ENCODE peak calls at places on chromosomes 16 and 17, in nine cellular contexts. J is lower leg skin, O is heart right ventricle, Z is brain microvascular endothelial cell, H is left lung, N is hepatocyte, B is Caco-2, K is psoas muscle, V is AG10803. E is an unnamed sample.

GRCh38 chr16:27444015-27444414 is 42.0 kb downstream of the IL21R start:
- DNase-seq in K (no peak), V (peak), J (no peak), O (no peak), N (no peak), Z (peak), H (peak), B (no peak), E (no peak)

GRCh38 chr17:73492802-73493139 is 151.5 kb downstream of the SDK2 start:
- DNase-seq in K (no peak), V (no peak), O (no peak), J (no peak), H (no peak), B (no peak), Z (no peak), N (no peak), E (no peak)

GRCh38 chr17:63240106-63240505 is 206.0 kb downstream of the CYB561 start:
- DNase-seq in N (no peak), Z (no peak), V (no peak), O (no peak), J (no peak), K (no peak), B (no peak), H (no peak), E (no peak)

GRCh38 chr16:3713587-3714242 is 3.6 kb downstream of the TRAP1 start:
- DNase-seq in Z (no peak), K (peak), N (no peak), J (no peak), H (no peak), V (no peak), B (no peak), O (no peak), E (no peak)

GRCh38 chr16:81384006-81384405 is 60.6 kb upstream of the CMIP start:
- DNase-seq in B (no peak), H (no peak), O (no peak), K (no peak), J (no peak), Z (no peak), V (peak), N (no peak), E (no peak)

GRCh38 chr16:73713817-73714495 is 582.7 kb upstream of the PSMD7 start:
- DNase-seq in V (peak), J (no peak), B (peak), O (peak), H (no peak), N (peak), Z (peak), K (no peak), E (no peak)

GRCh38 chr17:79776378-79777165 is 1.4 kb upstream of the CBX2 start:
- DNase-seq in N (peak), O (no peak), H (no peak), B (no peak), V (no peak), K (no peak), J (no peak), Z (no peak), E (no peak)

GRCh38 chr16:87219287-87219909 is 97.8 kb downstream of the C16orf95 start:
- DNase-seq in V (no peak), H (no peak), B (no peak), K (no peak), N (no peak), O (no peak), Z (no peak), J (no peak), E (no peak)

GRCh38 chr16:85863384-85863774 is 35.6 kb upstream of the IRF8 start:
- DNase-seq in Z (no peak), O (no peak), H (no peak), K (no peak), B (peak), J (no peak), V (peak), N (no peak), E (no peak)

GRCh38 chr17:29567362-29568330 is 809 bp upstream of the ABHD15 start:
- DNase-seq in B (peak), N (peak), K (peak), Z (peak), V (peak), O (peak), J (peak), H (peak), E (peak)

GRCh38 chr16:88700636-88701482 is 5.3 kb downstream of the RNF166 start:
- DNase-seq in J (peak), Z (peak), V (peak), N (peak), H (peak), B (no peak), K (peak), O (peak), E (peak)

GRCh38 chr16:55203570-55203969 is 120.4 kb upstream of the IRX6 start:
- DNase-seq in V (no peak), K (no peak), O (no peak), N (no peak), B (no peak), J (no peak), H (no peak), Z (no peak), E (no peak)

GRCh38 chr17:40348562-40349476 is 15.7 kb downstream of the GJD3 start:
- DNase-seq in B (no peak), O (peak), K (peak), Z (no peak), H (peak), N (no peak), J (no peak), V (no peak), E (peak)

GRCh38 chr16:48616571-48616970 is 6.6 kb upstream of the N4BP1 start:
- DNase-seq in N (no peak), K (no peak), H (no peak), V (no peak), O (no peak), B (no peak), J (no peak), Z (no peak), E (no peak)

GRCh38 chr17:45833826-45834439 is 10.7 kb upstream of the SPPL2C start:
- DNase-seq in Z (no peak), J (no peak), O (no peak), K (no peak), B (no peak), V (no peak), N (no peak), H (no peak), E (no peak)

GRCh38 chr16:64866026-64866425 is 255.8 kb downstream of the CDH11 start:
- DNase-seq in V (peak), N (no peak), K (no peak), Z (peak), J (no peak), B (no peak), H (no peak), O (no peak), E (no peak)

GRCh38 chr17:47719411-47720152 is 13.5 kb upstream of the TBX21 start:
- DNase-seq in B (no peak), O (no peak), H (no peak), J (no peak), N (no peak), V (peak), K (no peak), Z (peak), E (no peak)

GRCh38 chr16:80932725-80933124 is 74.0 kb downstream of the CMC2 start:
- DNase-seq in Z (peak), B (peak), H (peak), K (peak), V (peak), J (peak), O (peak), N (no peak), E (no peak)

GRCh38 chr17:50634915-50635719 is 436 bp downstream of the ABCC3 start:
- DNase-seq in N (no peak), K (no peak), J (no peak), V (no peak), H (no peak), O (no peak), B (peak), Z (no peak), E (no peak)

GRCh38 chr16:68762996-68763756 is 26.1 kb downstream of the CDH1 start:
- DNase-seq in J (no peak), H (no peak), Z (no peak), V (peak), N (no peak), B (no peak), O (no peak), K (no peak), E (no peak)

GRCh38 chr16:31085873-31086628 is 2.7 kb downstream of the PRSS53 start:
- DNase-seq in B (no peak), Z (no peak), K (peak), J (no peak), O (no peak), H (no peak), V (no peak), N (peak), E (no peak)

GRCh38 chr17:64282753-64283080 is 19.7 kb upstream of the TEX2 start:
- DNase-seq in N (no peak), O (no peak), K (no peak), V (no peak), H (no peak), Z (no peak), B (no peak), J (no peak), E (no peak)

GRCh38 chr17:43356999-43357398 is 41.8 kb upstream of the ARL4D start:
- DNase-seq in K (peak), Z (peak), N (no peak), O (no peak), H (no peak), B (no peak), V (peak), J (no peak), E (no peak)

GRCh38 chr17:2275722-2276121 is 27.9 kb downstream of the SMG6 start:
- DNase-seq in O (no peak), V (no peak), J (no peak), K (no peak), N (no peak), Z (no peak), H (no peak), B (no peak), E (no peak)

GRCh38 chr17:62179525-62180161 is 114.6 kb upstream of the MED13 start:
- DNase-seq in N (peak), H (no peak), J (no peak), O (no peak), Z (peak), K (no peak), B (peak), V (peak), E (no peak)

GRCh38 chr17:50270430-50271172 is 3.7 kb upstream of the TMEM92 start:
- DNase-seq in J (no peak), O (no peak), Z (peak), V (peak), K (no peak), H (peak), B (no peak), N (peak), E (peak)

GRCh38 chr17:31738067-31738466 is 121.0 kb downstream of the COPRS start:
- DNase-seq in V (no peak), Z (no peak), J (no peak), N (no peak), B (no peak), K (no peak), H (no peak), O (no peak), E (no peak)

GRCh38 chr17:65046236-65046635 is 10.3 kb downstream of the GNA13 start:
- DNase-seq in O (no peak), N (no peak), H (no peak), Z (no peak), V (no peak), B (no peak), J (no peak), K (no peak), E (no peak)

GRCh38 chr16:88047462-88047861 is 96.2 kb downstream of the BANP start:
- DNase-seq in J (no peak), O (no peak), K (no peak), H (no peak), N (no peak), Z (no peak), B (no peak), V (no peak), E (no peak)

GRCh38 chr17:78409191-78409621 is 30.8 kb downstream of the PGS1 start:
- DNase-seq in H (peak), O (no peak), B (peak), J (no peak), Z (no peak), N (peak), V (no peak), K (no peak), E (peak)

GRCh38 chr16:89018605-89019158 is 41.7 kb upstream of the CBFA2T3 start:
- DNase-seq in Z (no peak), K (peak), N (no peak), B (no peak), V (peak), J (no peak), H (no peak), O (no peak), E (no peak)

GRCh38 chr16:5323284-5323683 is 225.7 kb upstream of the EEF2KMT start:
- DNase-seq in J (no peak), Z (no peak), H (no peak), V (no peak), K (no peak), N (no peak), O (no peak), B (no peak), E (no peak)

GRCh38 chr17:61117983-61118382 is 281.7 kb upstream of the TBX2 start:
- DNase-seq in J (no peak), K (no peak), V (no peak), N (no peak), O (no peak), Z (no peak), B (no peak), H (no peak), E (no peak)

GRCh38 chr17:76076765-76077581 is 2.0 kb upstream of the ZACN start:
- DNase-seq in K (peak), Z (no peak), H (no peak), J (no peak), N (no peak), B (no peak), V (no peak), O (no peak), E (peak)

GRCh38 chr17:80870401-80870800 is 121.2 kb upstream of the CHMP6 start:
- DNase-seq in J (no peak), N (no peak), Z (peak), K (peak), O (no peak), V (no peak), H (peak), B (no peak), E (no peak)

GRCh38 chr16:74973304-74973703 is 11.6 kb downstream of the WDR59 start:
- DNase-seq in N (no peak), V (no peak), K (no peak), O (no peak), J (no peak), B (no peak), Z (no peak), H (no peak), E (no peak)
- H3K4me3 ChIP-seq in N (no peak), V (no peak), K (no peak), O (no peak), J (no peak), B (no peak), Z (no peak), H (no peak), E (no peak)

GRCh38 chr17:36600477-36600876 is 906 bp upstream of the MRM1 start:
- DNase-seq in K (no peak), N (no peak), Z (no peak), B (no peak), H (no peak), V (no peak), O (no peak), J (no peak), E (peak)
- H3K4me3 ChIP-seq in K (peak), N (no peak), Z (peak), B (peak), H (peak), V (peak), O (no peak), J (no peak), E (peak)

DNA sequence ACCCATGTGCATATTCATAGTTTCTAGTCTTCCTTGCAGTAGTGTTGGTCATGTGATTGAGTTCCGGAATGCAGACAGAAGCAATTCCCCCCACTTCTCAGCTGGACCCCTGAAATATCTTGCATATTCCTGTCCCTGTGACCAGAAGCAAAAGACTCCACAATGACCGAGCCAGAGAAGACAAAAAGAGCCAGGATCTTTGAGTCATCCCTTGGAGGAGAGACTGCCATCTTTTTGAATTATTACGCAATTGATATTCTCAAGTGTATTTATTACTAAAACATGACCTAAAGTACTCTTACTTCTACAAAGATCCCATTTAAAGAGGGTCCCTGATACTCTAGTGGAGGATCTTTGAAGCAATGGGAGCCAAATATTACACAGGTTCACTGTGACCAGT is 43.5 kb downstream of the SOX9 start:
- DNase-seq in O (no peak), Z (no peak), J (no peak), N (no peak), V (no peak), K (no peak), B (no peak), H (no peak), E (no peak)
- H3K4me3 ChIP-seq in O (no peak), Z (no peak), J (no peak), N (no peak), V (no peak), K (no peak), B (no peak), H (no peak), E (no peak)

DNA sequence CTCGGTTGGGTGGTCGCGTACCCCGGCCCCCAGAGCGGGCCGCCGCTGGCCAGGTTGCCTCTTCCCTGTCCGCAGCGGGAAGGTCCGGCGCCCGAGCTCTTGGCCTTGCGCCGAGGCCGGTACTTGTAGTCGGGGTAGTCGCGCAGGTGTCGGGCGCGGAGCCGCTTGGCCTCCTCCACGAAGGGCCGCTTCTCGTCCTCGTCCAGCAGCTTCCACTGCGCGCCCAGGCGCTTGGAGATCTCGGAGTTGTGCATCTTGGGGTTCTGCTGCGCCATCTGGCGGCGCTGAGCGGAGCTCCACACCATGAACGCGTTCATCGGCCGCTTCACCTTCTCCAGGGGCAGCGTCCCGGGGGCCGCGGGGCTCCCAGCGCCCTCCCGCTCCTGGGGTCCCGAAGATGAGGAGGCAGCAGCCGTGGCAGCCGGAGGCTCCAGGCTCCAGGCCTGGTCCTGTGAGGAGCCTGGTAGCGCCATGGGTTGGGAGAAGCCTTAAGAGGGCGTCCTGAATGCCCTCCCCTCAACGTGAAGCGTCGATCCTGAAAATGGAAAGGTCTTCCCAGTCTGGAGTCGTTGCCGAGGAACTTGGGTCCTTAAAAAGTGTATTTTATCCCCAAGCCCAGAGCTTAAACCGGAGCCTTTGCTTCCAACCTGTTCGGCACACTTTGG is 558 bp downstream of the SOX15 start:
- DNase-seq in J (peak), K (peak), B (no peak), V (peak), N (peak), H (peak), Z (peak), O (peak), E (peak)
- H3K4me3 ChIP-seq in J (peak), K (peak), B (no peak), V (peak), N (no peak), H (no peak), Z (peak), O (peak), E (peak)

GRCh38 chr17:15966183-15966878 is 21.4 kb downstream of the ADORA2B start:
- DNase-seq in B (peak), Z (no peak), V (no peak), N (peak), H (peak), O (no peak), J (no peak), K (no peak), E (peak)
- H3K4me3 ChIP-seq in B (no peak), Z (no peak), V (no peak), N (no peak), H (no peak), O (no peak), J (no peak), K (no peak), E (no peak)

GRCh38 chr16:53503270-53503911 is 382 bp upstream of the AKTIP start:
- DNase-seq in N (peak), K (peak), O (peak), Z (peak), B (peak), V (peak), H (peak), J (peak), E (peak)

GRCh38 chr16:53504665-53505064 is 1.7 kb upstream of the AKTIP start:
- DNase-seq in K (peak), Z (peak), N (no peak), O (no peak), H (no peak), B (no peak), V (peak), J (peak), E (no peak)

GRCh38 chr16:53502331-53503269 is at the start of gene AKTIP:
- DNase-seq in O (no peak), V (peak), B (peak), J (no peak), K (peak), H (peak), Z (peak), N (peak), E (peak)

GRCh38 chr16:53506254-53506653 is 3.2 kb upstream of the AKTIP start:
- DNase-seq in Z (no peak), N (no peak), V (no peak), B (no peak), K (no peak), O (no peak), J (no peak), H (no peak), E (no peak)

GRCh38 chr16:53504161-53504663 is 1.2 kb upstream of the AKTIP start:
- DNase-seq in H (peak), K (peak), B (peak), N (peak), O (peak), V (peak), J (peak), Z (peak), E (peak)
- H3K4me3 ChIP-seq in H (peak), K (peak), B (peak), N (no peak), O (peak), V (peak), J (no peak), Z (peak), E (peak)

DNA sequence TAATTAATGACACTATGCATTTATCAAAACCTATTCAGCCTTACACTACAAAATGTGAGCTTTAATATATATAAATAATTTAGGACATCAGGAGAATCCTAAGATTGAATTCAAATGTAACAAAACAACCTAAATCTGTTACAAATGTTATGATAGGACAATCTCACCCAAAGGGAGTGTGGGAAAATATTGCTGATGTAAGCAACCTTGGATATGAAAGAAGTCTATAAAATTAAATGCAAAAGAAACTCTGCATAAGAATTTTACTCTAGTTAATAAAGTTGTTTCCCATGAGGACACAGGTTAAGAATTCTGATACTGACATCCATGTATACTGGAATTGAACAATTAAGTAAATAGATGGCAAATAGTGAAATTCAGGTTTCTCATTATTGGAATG is 424.5 kb upstream of the MON1B start:
- DNase-seq in Z (no peak), K (no peak), V (no peak), B (no peak), O (no peak), H (no peak), N (no peak), J (no peak), E (no peak)
- H3K4me3 ChIP-seq in Z (no peak), K (no peak), V (no peak), B (no peak), O (no peak), H (no peak), N (no peak), J (no peak), E (no peak)

DNA sequence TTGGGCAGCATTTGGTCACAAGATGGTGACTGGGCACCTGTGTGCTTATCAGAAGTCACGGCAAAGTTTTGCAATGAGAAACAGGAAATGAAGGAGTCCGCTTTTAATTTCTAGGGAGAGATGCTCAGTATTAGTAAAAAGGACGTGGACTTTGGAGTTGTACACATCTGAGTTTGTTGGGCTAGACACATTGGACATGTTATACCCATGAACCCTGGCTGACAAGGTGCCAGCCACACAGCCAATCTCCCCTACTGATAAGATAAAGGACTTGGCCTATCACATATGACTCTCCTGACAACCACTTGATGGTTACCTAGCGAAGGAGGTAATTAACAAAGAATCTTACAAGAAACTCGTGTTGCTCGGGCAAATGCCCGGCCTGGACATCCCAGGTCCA is 47.3 kb upstream of the LYRM9 start:
- DNase-seq in K (no peak), J (no peak), V (no peak), O (no peak), Z (no peak), N (peak), B (no peak), H (no peak), E (no peak)
- H3K4me3 ChIP-seq in K (no peak), J (no peak), V (no peak), O (no peak), Z (no peak), N (no peak), B (no peak), H (no peak), E (no peak)